ENCODE peak calls at places on chromosomes 6 and 20, in five cellular contexts. S is natural killer cell; O is stimulated activated CD4-positive, alpha-beta T cell treated with anti-CD3 and anti-CD28 coated beads, TNF-alpha, amount 100 ng/mL, for 1 hour; P is GM04504; L is memory B cell. A is an unnamed sample.

GRCh38 chr6:163986313-163986712 is 571.8 kb downstream of the QKI start:
- DNase-seq in S (no peak), O (no peak), P (no peak), L (no peak), A (no peak)

GRCh38 chr6:29968130-29968529 is 25.8 kb downstream of the HLA-A start:
- DNase-seq in S (no peak), O (no peak), P (no peak), L (no peak), A (peak)

GRCh38 chr6:129460151-129460550 is 249.8 kb downstream of the ARHGAP18 start:
- DNase-seq in S (no peak), O (no peak), P (no peak), L (no peak), A (no peak)

GRCh38 chr6:37130704-37131103 is 39.2 kb upstream of the PIM1 start:
- DNase-seq in S (no peak), O (no peak), P (no peak), L (no peak), A (no peak)

GRCh38 chr6:144590540-144590939 is 305.4 kb downstream of the UTRN start:
- DNase-seq in S (no peak), O (no peak), P (no peak), L (no peak), A (no peak)

GRCh38 chr6:154962751-154963150 is 32.4 kb upstream of the TIAM2 start:
- DNase-seq in S (no peak), O (no peak), P (peak), L (no peak), A (peak)

GRCh38 chr20:58691405-58691772 is 1.2 kb upstream of the NPEPL1 start:
- DNase-seq in S (no peak), O (no peak), P (no peak), L (no peak), A (no peak)

GRCh38 chr20:43985608-43986316 is 71.1 kb downstream of the TOX2 start:
- DNase-seq in S (no peak), O (no peak), P (no peak), L (no peak), A (no peak)

GRCh38 chr6:143680157-143680556 is 2.4 kb downstream of the PHACTR2 start:
- DNase-seq in S (no peak), O (no peak), P (no peak), L (no peak), A (no peak)

GRCh38 chr6:125208625-125209249 is 55.2 kb downstream of the TPD52L1 start:
- DNase-seq in S (no peak), O (no peak), P (no peak), L (no peak), A (no peak)

GRCh38 chr6:33126101-33126714 is 50.4 kb downstream of the HLA-DPB1 start:
- DNase-seq in S (peak), O (peak), P (no peak), L (peak), A (peak)

GRCh38 chr6:86255973-86256372 is 613.3 kb upstream of the SYNCRIP start:
- DNase-seq in S (no peak), O (no peak), P (no peak), L (no peak), A (no peak)

GRCh38 chr20:60232380-60232779 is 274.2 kb downstream of the CDH26 start:
- DNase-seq in S (no peak), O (no peak), P (no peak), L (no peak), A (no peak)